ENCODE peak calls at places on chromosomes 6 and 20, in seven cellular contexts. B is GM23338, X is IMR-90, Z is astrocyte, O is osteoblast, P is PC-3, M is H9. D is an unnamed sample.

GRCh38 chr6:14747881-14748520 is 497.9 kb upstream of the JARID2 start:
- DNase-seq in P (no peak), Z (peak), M (no peak), X (peak), B (no peak), O (peak), D (no peak)

GRCh38 chr20:59835448-59836395 is 97.7 kb downstream of the SYCP2 start:
- DNase-seq in Z (peak), P (peak), M (peak), B (peak), O (peak), X (peak), D (peak)

GRCh38 chr20:63089051-63089907 is 82.5 kb upstream of the BHLHE23 start:
- DNase-seq in X (no peak), M (peak), O (peak), B (no peak), Z (no peak), P (peak), D (no peak)

GRCh38 chr6:98845201-98846020 is 11.0 kb downstream of the POU3F2 start:
- DNase-seq in M (peak), B (peak), Z (peak), O (peak), X (peak), P (peak), D (peak)

GRCh38 chr6:130167655-130168054 is 55.1 kb downstream of the SAMD3 start:
- DNase-seq in M (no peak), X (peak), B (no peak), Z (peak), O (no peak), P (peak), D (no peak)

GRCh38 chr6:24935753-24936152 is at the start of gene RIPOR2:
- DNase-seq in B (peak), Z (no peak), M (peak), O (no peak), X (no peak), P (no peak), D (peak)

GRCh38 chr6:3884007-3884745 is 35.0 kb downstream of the FAM50B start:
- DNase-seq in B (no peak), O (peak), M (no peak), X (peak), Z (peak), P (peak), D (no peak)

GRCh38 chr6:122246906-122247658 is 152.4 kb upstream of the HSF2 start:
- DNase-seq in O (peak), X (no peak), P (no peak), B (no peak), M (peak), Z (no peak), D (no peak)

GRCh38 chr6:45327956-45328522 is at the start of gene RUNX2:
- DNase-seq in Z (peak), M (peak), X (peak), B (peak), P (peak), O (no peak), D (no peak)

GRCh38 chr6:140071115-140071514 is 696.7 kb upstream of the CITED2 start:
- DNase-seq in P (peak), B (no peak), Z (peak), M (no peak), X (peak), O (no peak), D (no peak)

GRCh38 chr20:23884771-23885162 is 5.2 kb upstream of the CST5 start:
- DNase-seq in P (no peak), Z (no peak), O (no peak), B (no peak), X (no peak), M (no peak), D (no peak)

GRCh38 chr6:119200774-119201173 is 122.3 kb upstream of the FAM184A start:
- DNase-seq in M (no peak), P (no peak), X (no peak), B (no peak), Z (no peak), O (no peak), D (no peak)

GRCh38 chr20:63835031-63835858 is 4.2 kb upstream of the ZBTB46 start:
- DNase-seq in B (peak), Z (peak), P (peak), X (peak), M (peak), O (peak), D (peak)

GRCh38 chr6:113120577-113121285 is 736.4 kb upstream of the MARCKS start:
- DNase-seq in O (peak), P (peak), M (no peak), Z (peak), B (peak), X (peak), D (peak)

GRCh38 chr20:17616480-17617211 is 46.8 kb downstream of the DSTN start:
- DNase-seq in P (no peak), Z (no peak), O (peak), B (no peak), X (no peak), M (peak), D (no peak)

GRCh38 chr6:19535351-19535750 is 301.8 kb upstream of the ID4 start:
- DNase-seq in Z (no peak), O (no peak), P (no peak), B (no peak), M (no peak), X (no peak), D (no peak)

GRCh38 chr20:62529916-62530642 is 54.3 kb upstream of the GATA5 start:
- DNase-seq in Z (no peak), B (no peak), P (no peak), X (no peak), O (no peak), M (no peak), D (no peak)

GRCh38 chr6:42338573-42339218 is 113.0 kb downstream of the TRERF1 start:
- DNase-seq in Z (peak), X (peak), B (no peak), M (no peak), P (peak), O (peak), D (no peak)

GRCh38 chr20:40646321-40647212 is 42.5 kb downstream of the MAFB start:
- DNase-seq in P (no peak), B (peak), Z (no peak), M (no peak), O (no peak), X (no peak), D (peak)

GRCh38 chr20:11170565-11170964 is 496.8 kb upstream of the JAG1 start:
- DNase-seq in B (peak), M (no peak), P (no peak), Z (peak), X (peak), O (peak), D (no peak)

GRCh38 chr20:33081411-33082154 is 2.1 kb downstream of the BPIFB4 start:
- DNase-seq in B (no peak), O (no peak), X (no peak), Z (no peak), M (no peak), P (no peak), D (no peak)

GRCh38 chr6:170080828-170081368 is 210.0 kb downstream of the DLL1 start:
- DNase-seq in M (peak), P (no peak), Z (no peak), B (no peak), X (no peak), O (peak), D (peak)

GRCh38 chr6:148952147-148953041 is 205.6 kb downstream of the UST start:
- DNase-seq in M (no peak), P (peak), X (peak), O (peak), Z (peak), B (no peak), D (no peak)

GRCh38 chr20:22827916-22828315 is 207.2 kb upstream of the SSTR4 start:
- DNase-seq in M (no peak), P (peak), B (no peak), X (no peak), Z (no peak), O (no peak), D (no peak)

GRCh38 chr6:48141975-48142374 is 31.0 kb upstream of the PTCHD4 start:
- DNase-seq in M (no peak), O (no peak), B (no peak), P (peak), X (no peak), Z (no peak), D (no peak)

GRCh38 chr6:108165714-108166663 is at the start of gene NR2E1:
- DNase-seq in M (peak), O (peak), B (peak), P (no peak), X (peak), Z (no peak), D (peak)

GRCh38 chr6:39553029-39553428 is 172.2 kb downstream of the KIF6 start:
- DNase-seq in X (no peak), Z (peak), P (no peak), B (peak), M (no peak), O (no peak), D (no peak)

GRCh38 chr20:63057133-63058117 is 50.7 kb upstream of the BHLHE23 start:
- DNase-seq in X (no peak), P (no peak), Z (peak), B (no peak), O (peak), M (no peak), D (no peak)

GRCh38 chr6:21597706-21598273 is 4.2 kb downstream of the SOX4 start:
- DNase-seq in O (peak), M (no peak), X (no peak), P (peak), B (no peak), Z (no peak), D (no peak)

GRCh38 chr6:82646231-82646615 is 282.6 kb downstream of the TPBG start:
- DNase-seq in B (no peak), Z (no peak), P (peak), M (no peak), O (no peak), X (no peak), D (no peak)

GRCh38 chr20:45908086-45908485 is 3.9 kb downstream of the PLTP start:
- DNase-seq in P (no peak), X (no peak), O (no peak), Z (no peak), M (no peak), B (no peak), D (no peak)

GRCh38 chr20:45909336-45909808 is 2.6 kb downstream of the PLTP start:
- DNase-seq in X (no peak), M (no peak), P (no peak), B (no peak), Z (no peak), O (no peak), D (no peak)

GRCh38 chr20:45911486-45912343 is at the start of gene PLTP:
- DNase-seq in O (peak), X (peak), Z (peak), M (peak), P (peak), B (peak), D (peak)

GRCh38 chr20:45910670-45911485 is 1.1 kb downstream of the PLTP start:
- DNase-seq in M (peak), X (peak), P (peak), B (peak), Z (peak), O (peak), D (peak)

DNA sequence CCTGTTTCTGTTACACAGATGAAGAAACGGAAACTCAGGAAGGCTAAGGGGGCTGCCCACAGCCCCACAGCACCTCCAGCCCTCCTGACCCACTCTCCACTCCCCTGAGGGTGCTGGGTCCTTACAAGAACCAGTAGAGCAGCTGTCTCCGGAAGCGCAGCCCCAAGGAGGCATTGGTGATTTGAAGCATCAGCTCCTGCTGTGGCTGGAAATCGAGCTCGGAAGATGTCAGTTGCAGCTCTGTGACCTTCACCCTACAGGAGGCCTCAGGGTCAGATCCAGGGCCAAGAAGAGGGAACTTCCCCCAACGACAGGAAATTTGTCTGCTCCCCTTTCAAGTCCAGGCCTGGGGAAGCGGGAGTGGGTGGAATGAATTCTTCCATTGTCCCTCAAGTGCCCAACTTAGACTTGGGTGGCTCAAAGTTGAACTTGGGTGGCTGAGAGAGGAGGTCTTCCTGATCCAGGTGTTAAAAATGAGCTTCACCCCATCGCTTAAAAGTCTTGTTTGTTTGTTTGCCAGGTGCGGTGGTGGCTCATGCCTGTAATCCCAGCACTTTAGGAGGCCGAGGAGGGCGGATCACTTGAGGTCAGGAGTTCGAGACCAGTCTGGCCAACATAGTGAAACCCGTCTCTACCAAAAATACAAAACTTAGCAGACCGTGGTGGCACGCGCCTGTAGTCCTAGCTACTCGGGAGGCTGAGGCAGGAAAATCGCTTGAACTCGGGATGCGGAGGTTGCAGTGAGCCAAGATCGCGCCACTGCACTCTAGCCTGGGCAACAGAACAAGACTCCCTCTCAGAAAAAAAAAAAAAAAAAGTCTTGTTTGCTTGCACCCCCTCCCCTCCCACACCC is 1.9 kb downstream of the PLTP start:
- DNase-seq in M (no peak), O (no peak), B (no peak), X (no peak), Z (no peak), P (no peak), D (no peak)
- H2AFZ ChIP-seq in M (no peak), O (peak), B (no peak), X (peak), Z (peak), P (no peak), D (no peak)

GRCh38 chr6:36827261-36828079 is 11.8 kb downstream of the CPNE5 start:
- DNase-seq in M (no peak), Z (peak), P (peak), X (peak), B (no peak), O (peak), D (peak)
- H2AFZ ChIP-seq in M (no peak), Z (peak), P (no peak), X (peak), B (no peak), O (peak), D (no peak)

GRCh38 chr20:58287638-58288037 is 21.9 kb upstream of the RAB22A start:
- DNase-seq in B (no peak), X (no peak), O (no peak), P (no peak), Z (no peak), M (no peak), D (no peak)
- H2AFZ ChIP-seq in B (no peak), X (no peak), O (no peak), P (no peak), Z (no peak), M (no peak), D (no peak)

DNA sequence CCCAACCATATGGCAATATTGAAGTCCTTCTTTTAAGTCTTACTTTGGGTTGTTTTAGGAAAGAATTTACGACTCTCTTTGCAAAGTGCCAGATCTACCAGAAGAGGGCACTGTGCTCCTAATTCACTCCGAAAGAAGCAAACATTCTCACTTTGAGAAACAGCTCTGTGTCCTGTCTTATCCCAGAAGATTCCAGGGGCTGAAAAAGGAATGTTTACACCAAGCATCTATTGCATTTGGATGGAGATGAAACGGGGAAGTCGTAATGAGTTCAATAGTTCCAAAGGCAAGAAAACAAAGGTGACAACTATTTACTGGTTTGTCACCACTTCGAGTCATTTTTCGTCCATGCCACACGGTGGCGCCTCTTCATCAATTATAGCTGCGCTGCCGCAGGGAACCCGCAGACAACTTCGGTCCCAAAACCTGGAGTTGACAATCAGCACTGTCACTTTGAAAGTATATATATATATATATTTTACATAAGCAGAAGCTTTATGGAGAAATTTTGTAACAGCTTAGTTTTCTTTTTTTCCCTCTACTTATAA is 121.6 kb downstream of the MOXD1 start:
- DNase-seq in P (peak), Z (peak), O (peak), M (peak), X (peak), B (peak), D (peak)
- H2AFZ ChIP-seq in P (peak), Z (peak), O (peak), M (peak), X (peak), B (peak), D (peak)

GRCh38 chr20:50464026-50464724 is 46.0 kb upstream of the PTPN1 start:
- DNase-seq in B (peak), X (peak), P (peak), O (peak), M (peak), Z (no peak), D (peak)
- H2AFZ ChIP-seq in B (peak), X (no peak), P (peak), O (peak), M (no peak), Z (peak), D (no peak)

GRCh38 chr20:25148982-25149846 is 46.3 kb upstream of the ENTPD6 start:
- DNase-seq in B (no peak), P (no peak), Z (no peak), X (no peak), O (no peak), M (no peak), D (no peak)
- H2AFZ ChIP-seq in B (peak), P (no peak), Z (peak), X (peak), O (peak), M (no peak), D (peak)

DNA sequence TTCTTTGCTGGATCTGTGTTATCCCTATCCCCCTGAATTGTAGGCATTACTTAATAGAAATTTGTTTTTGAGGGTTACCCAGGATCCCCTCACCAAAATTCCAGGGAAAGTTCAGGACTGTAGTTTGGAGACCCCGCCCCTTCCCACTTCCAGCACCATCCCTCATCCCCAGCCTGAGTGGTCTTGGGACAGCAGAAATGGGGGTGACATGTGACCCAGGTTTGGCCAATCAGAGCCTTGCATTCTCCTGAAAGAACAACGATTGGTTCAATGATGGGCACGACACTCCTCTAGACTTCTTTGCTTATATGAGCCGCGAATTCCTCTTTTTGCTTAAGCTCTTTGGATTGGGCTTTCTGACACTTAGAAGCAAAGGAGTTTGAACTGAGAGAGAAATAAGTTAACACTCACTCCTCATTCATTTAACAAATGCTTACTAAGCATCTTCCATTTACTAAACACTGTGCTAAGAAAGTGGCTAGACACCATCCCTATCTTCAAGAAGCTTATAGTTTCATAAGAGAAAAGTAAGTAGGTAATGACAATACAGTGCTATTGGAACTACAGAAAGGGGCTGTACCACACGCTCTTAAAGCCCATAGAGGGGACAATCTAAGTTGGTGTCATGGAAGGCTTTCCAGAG is 24.9 kb upstream of the PAQR8 start:
- DNase-seq in M (no peak), P (no peak), X (no peak), B (no peak), O (no peak), Z (no peak), D (no peak)
- H2AFZ ChIP-seq in M (no peak), P (peak), X (no peak), B (peak), O (no peak), Z (no peak), D (no peak)

GRCh38 chr20:30811896-30812671 is 445.4 kb upstream of the DEFB115 start:
- DNase-seq in Z (peak), P (peak), X (peak), B (peak), M (peak), O (peak), D (peak)
- H2AFZ ChIP-seq in Z (peak), P (no peak), X (peak), B (no peak), M (no peak), O (no peak), D (no peak)

DNA sequence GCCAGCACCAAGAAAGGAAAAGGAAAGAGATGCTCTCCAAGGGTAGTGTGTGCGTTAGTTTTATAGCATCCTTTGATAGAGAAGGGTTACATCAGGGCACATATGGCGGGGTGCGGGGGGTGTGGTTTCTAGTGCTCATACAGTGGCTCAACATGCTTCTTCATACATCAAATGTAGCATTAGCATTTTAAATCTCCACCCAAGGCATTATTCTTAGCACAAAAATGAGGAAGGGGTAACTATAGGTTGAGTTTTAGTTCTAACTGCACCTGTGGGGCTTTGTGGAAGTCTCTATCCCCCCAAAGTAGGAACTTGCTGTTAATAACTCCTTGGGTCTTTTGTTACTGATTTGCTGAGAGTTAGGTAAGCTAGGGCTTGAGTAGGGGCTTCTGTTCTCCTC is 89.3 kb downstream of the CEP57L1 start:
- DNase-seq in M (no peak), Z (no peak), P (no peak), X (no peak), O (no peak), B (no peak), D (no peak)
- H2AFZ ChIP-seq in M (no peak), Z (no peak), P (no peak), X (no peak), O (no peak), B (no peak), D (no peak)

D was measured in neural progenitor cell.